ENCODE peak calls at places on chromosomes 1 and 21, in four cellular contexts. X is stimulated activated CD4-positive, alpha-beta T cell treated with anti-CD3 and anti-CD28 coated beads, Interleukin-4, amount 100 ng/mL, for 24 hours; S is CD8-positive, alpha-beta memory T cell; Y is HuH-7. B is an unnamed sample.

GRCh38 chr1:84853743-84854721 is 39.0 kb downstream of the LPAR3 start:
- DNase-seq in X (peak), S (peak), Y (peak), B (no peak)

GRCh38 chr1:227805606-227806197 is 9.8 kb upstream of the PRSS38 start:
- DNase-seq in X (no peak), S (no peak), Y (no peak), B (no peak)

GRCh38 chr1:168443899-168444298 is 99.9 kb downstream of the XCL2 start:
- DNase-seq in X (no peak), S (peak), Y (no peak), B (no peak)

GRCh38 chr1:59500970-59501742 is 204.3 kb downstream of the FGGY start:
- DNase-seq in X (no peak), S (no peak), Y (no peak), B (no peak)

GRCh38 chr1:205528887-205529825 is 24.7 kb downstream of the CDK18 start:
- DNase-seq in X (peak), S (peak), Y (peak), B (peak)

GRCh38 chr1:170168263-170168662 is 22.5 kb downstream of the NTMT2 start:
- DNase-seq in X (no peak), S (no peak), Y (no peak), B (no peak)

GRCh38 chr1:35539073-35539823 is 18.0 kb downstream of the KIAA0319L start:
- DNase-seq in X (peak), S (peak), Y (no peak), B (no peak)

GRCh38 chr21:44255519-44255981 is 6.1 kb downstream of the DNMT3L start:
- DNase-seq in X (no peak), S (no peak), Y (no peak), B (peak)

GRCh38 chr1:245055752-245056151 is 99.0 kb upstream of the KIF26B start:
- DNase-seq in X (no peak), S (no peak), Y (no peak), B (no peak)

GRCh38 chr21:14687277-14687642 is 141.1 kb upstream of the SAMSN1 start:
- DNase-seq in X (no peak), S (no peak), Y (no peak), B (no peak)

GRCh38 chr1:228211871-228212414 is 4.1 kb downstream of the OBSCN start:
- DNase-seq in X (no peak), S (no peak), Y (no peak), B (no peak)

GRCh38 chr1:228393811-228394570 is 12.6 kb downstream of the TRIM11 start:
- DNase-seq in X (no peak), S (no peak), Y (no peak), B (no peak)

GRCh38 chr1:158094571-158094970 is 86.1 kb upstream of the CD1D start:
- DNase-seq in X (no peak), S (no peak), Y (no peak), B (no peak)

GRCh38 chr1:24114753-24115152 is 2.8 kb upstream of the MYOM3 start:
- DNase-seq in X (no peak), S (no peak), Y (no peak), B (no peak)

GRCh38 chr1:186435336-186435735 is 25.6 kb downstream of the PDC start:
- DNase-seq in X (no peak), S (no peak), Y (no peak), B (no peak)

GRCh38 chr1:65467536-65467935 is 47.1 kb downstream of the LEPR start:
- DNase-seq in X (no peak), S (no peak), Y (peak), B (no peak)

B was measured in natural killer cell treated with Interleukin-12 subunit alpha and Interleukin-12 subunit beta and Interleukin-15 and Interleukin-18, amount 100 ng/mL, for 72 hours.